ENCODE peak calls at places on chromosomes 11 and 22, in nine cellular contexts. Z is transverse colon; V is neural crest cell; W is upper lobe of right lung; F is breast epithelium; B is adrenal gland; A is CD4-positive, alpha-beta T cell; T is GM12865; G is H1. N is an unnamed sample.

GRCh38 chr11:119361961-119362725 is 15.6 kb upstream of the MFRP start:
- DNase-seq in Z (no peak), V (no peak), W (no peak), F (no peak), B (no peak), A (no peak), T (no peak), G (no peak), N (no peak)

GRCh38 chr11:19604679-19605375 is 107.8 kb upstream of the NAV2 start:
- DNase-seq in Z (no peak), V (no peak), W (no peak), F (no peak), B (no peak), A (no peak), T (no peak), G (no peak), N (no peak)

GRCh38 chr11:121241300-121242176 is 51.0 kb upstream of the SC5D start:
- DNase-seq in Z (no peak), V (no peak), W (no peak), F (no peak), B (no peak), A (no peak), T (no peak), G (no peak), N (no peak)

GRCh38 chr11:132147464-132147863 is 777.0 kb downstream of the NTM start:
- DNase-seq in Z (no peak), V (no peak), W (no peak), F (no peak), B (no peak), A (no peak), T (no peak), G (no peak), N (no peak)

GRCh38 chr22:24190159-24190540 is 8.9 kb downstream of the SUSD2 start:
- DNase-seq in Z (no peak), V (no peak), W (no peak), F (no peak), B (no peak), A (no peak), T (no peak), G (no peak), N (peak)

GRCh38 chr22:46408568-46409506 is 73.3 kb downstream of the TRMU start:
- DNase-seq in Z (no peak), V (no peak), W (no peak), F (no peak), B (no peak), A (no peak), T (no peak), G (no peak), N (no peak)

GRCh38 chr22:29798318-29798717 is 31.1 kb downstream of the UQCR10 start:
- DNase-seq in Z (no peak), V (no peak), W (no peak), F (no peak), B (no peak), A (no peak), T (peak), G (no peak), N (no peak)

GRCh38 chr11:199782-200181 is 6.9 kb downstream of the SCGB1C1 start:
- DNase-seq in Z (peak), V (no peak), W (peak), F (peak), B (peak), A (no peak), T (no peak), G (no peak), N (no peak)

DNA sequence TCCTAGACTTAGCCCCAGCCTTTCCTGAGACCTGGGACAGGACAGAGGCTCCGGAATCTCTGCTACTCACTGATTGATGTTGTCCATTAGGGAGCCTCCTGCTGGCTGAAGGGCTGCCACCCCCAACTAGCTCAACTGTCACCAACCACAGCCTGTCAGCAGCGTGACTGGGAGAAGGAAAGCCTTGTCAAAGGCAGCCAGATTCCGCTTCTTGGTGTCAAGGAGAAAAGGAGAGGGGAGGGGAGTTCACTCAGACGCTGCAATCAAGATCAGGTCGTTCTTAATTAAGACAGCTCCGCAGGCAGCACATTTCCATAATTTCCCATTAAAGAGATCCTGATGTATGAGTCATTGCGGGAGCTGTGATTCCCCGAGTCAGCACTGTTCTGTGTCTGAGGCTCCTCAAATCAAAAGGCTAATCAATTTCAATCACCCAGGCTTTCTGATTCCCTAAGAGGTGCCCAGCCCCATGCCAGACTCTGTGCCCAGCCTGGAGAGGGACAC is 152.8 kb upstream of the ZBED5 start:
- DNase-seq in Z (peak), V (no peak), W (no peak), F (no peak), B (peak), A (no peak), T (peak), G (no peak), N (no peak)
- TF ChIP-seq CTCF in Z (peak), V (peak), W (peak), F (no peak), B (no peak), A (no peak), T (no peak), G (peak), N (no peak)

GRCh38 chr11:88103337-88104206 is 71.7 kb downstream of the RAB38 start:
- DNase-seq in Z (peak), V (peak), W (peak), F (no peak), B (peak), A (no peak), T (peak), G (peak), N (no peak)
- TF ChIP-seq CTCF in Z (peak), V (peak), W (peak), F (no peak), B (peak), A (peak), T (peak), G (peak), N (no peak)

DNA sequence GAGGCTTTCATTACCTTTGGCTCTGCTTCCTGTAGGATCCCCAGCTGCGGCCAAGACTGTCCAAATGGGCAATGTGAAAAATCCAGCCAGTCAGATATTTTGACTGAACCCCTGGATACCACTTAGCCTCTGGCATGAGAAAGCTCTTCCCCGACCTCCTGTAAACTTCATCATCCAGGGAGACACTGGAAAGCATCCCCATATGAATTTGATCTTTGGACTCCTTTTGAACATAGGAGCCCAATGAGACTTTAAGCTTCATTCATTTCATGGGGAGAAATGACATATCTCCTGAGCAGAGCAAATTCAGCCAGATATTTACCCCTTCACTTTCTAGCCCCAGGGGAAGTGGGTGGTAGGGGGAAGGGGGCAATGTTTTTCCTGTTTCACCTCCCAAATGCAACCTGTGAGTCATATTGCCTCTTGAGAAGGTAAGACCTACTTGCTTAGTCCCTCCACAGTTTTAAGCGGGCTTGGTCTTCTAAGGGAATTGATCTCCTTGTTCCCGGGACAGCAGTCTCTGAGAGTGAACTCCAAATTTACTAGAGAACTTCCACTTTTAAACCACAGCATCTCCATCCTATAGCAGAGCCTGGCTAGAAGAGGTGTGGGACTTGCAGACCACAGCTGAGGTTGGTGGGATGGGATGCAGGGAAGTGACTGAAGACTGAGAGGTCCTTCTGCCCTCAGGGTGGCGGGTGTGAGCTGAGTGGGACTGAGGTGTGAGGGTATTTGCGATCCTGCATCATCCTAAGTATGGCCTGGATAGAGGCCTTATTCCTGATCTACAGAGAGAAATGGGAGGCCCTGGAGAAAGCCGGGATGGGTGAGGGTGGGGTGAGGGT is 20.3 kb upstream of the POU2AF1 start:
- DNase-seq in Z (no peak), V (no peak), W (no peak), F (no peak), B (no peak), A (no peak), T (peak), G (no peak), N (no peak)
- TF ChIP-seq CTCF in Z (no peak), V (no peak), W (no peak), F (no peak), B (no peak), A (no peak), T (peak), G (peak), N (no peak)

DNA sequence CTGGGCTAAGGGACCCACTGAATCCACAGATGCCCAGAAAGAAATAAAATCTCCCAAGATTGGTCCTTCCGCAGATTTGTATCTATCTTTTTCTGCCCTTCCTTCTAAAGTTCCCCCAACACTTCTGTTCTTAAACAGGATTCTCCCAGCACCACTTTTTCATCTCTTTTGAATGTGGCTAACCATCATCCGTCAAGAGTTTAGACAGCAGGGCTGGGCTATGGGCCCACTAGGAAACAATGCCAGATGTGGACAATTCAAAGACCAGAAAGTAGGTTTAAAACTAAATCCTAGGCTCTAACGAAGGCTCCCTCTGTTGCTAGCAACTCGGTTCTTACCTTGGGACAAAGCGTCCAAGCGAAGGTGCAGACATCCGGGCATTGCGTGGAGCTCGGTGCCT is 100.0 kb downstream of the AMBRA1 start:
- DNase-seq in Z (no peak), V (no peak), W (no peak), F (no peak), B (no peak), A (no peak), T (no peak), G (no peak), N (no peak)
- TF ChIP-seq CTCF in Z (no peak), V (no peak), W (no peak), F (no peak), B (no peak), A (no peak), T (no peak), G (no peak), N (no peak)

DNA sequence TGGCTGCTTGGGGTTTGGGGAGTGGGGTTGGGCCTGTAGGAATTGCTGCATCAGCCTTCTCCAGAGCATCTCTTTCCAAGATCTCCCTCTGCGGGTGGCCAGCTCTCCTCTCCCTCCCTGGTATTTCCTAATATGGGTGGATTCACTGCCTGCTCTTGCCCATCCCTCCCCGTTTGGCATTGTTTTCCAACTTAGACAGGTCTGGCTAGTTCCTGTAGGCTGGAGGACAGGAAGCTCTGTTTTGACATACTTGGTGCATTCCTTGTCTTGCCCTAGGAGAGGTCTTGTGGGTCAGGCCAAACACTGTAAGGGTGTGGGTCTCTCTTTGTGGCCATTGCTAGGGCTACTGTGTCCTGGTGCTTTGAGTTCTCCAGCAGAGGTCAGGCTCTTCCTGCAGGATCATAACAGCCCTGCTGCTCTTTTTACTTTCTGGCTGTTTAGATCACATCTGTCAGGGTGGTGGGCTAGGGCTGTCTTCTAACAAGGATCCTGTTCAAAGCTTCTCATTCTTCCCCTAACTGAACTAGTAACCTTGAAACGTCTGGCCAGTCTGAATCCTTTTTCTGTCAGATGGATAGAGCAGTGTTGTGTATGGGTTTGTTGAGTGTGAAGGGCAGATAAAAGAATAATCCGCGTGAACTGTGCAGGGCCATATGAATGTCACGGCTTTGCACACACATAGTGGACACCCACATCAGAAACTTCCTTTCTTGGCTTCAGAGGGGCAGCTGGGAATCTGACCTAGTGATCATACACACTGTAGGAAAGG is 18.3 kb upstream of the MICALL1 start:
- DNase-seq in Z (no peak), V (no peak), W (no peak), F (peak), B (peak), A (no peak), T (no peak), G (no peak), N (no peak)
- TF ChIP-seq CTCF in Z (no peak), V (peak), W (peak), F (peak), B (peak), A (no peak), T (no peak), G (peak), N (no peak)

GRCh38 chr22:22432479-22432878 is 76.1 kb downstream of the ZNF280B start:
- DNase-seq in Z (no peak), V (no peak), W (no peak), F (no peak), B (no peak), A (no peak), T (no peak), G (no peak), N (no peak)

GRCh38 chr22:22429374-22430108 is 79.0 kb downstream of the ZNF280B start:
- DNase-seq in Z (no peak), V (no peak), W (no peak), F (no peak), B (no peak), A (no peak), T (no peak), G (no peak), N (no peak)

GRCh38 chr22:22432937-22433336 is 75.6 kb downstream of the ZNF280B start:
- DNase-seq in Z (no peak), V (no peak), W (no peak), F (no peak), B (no peak), A (no peak), T (no peak), G (no peak), N (no peak)

GRCh38 chr22:22433770-22434169 is 74.8 kb downstream of the ZNF280B start:
- DNase-seq in Z (peak), V (no peak), W (no peak), F (no peak), B (no peak), A (no peak), T (no peak), G (no peak), N (no peak)

GRCh38 chr22:22431271-22432220 is 77.0 kb downstream of the ZNF280B start:
- DNase-seq in Z (peak), V (peak), W (no peak), F (no peak), B (peak), A (peak), T (peak), G (no peak), N (peak)
- TF ChIP-seq CTCF in Z (peak), V (peak), W (peak), F (peak), B (peak), A (peak), T (peak), G (peak), N (no peak)

DNA sequence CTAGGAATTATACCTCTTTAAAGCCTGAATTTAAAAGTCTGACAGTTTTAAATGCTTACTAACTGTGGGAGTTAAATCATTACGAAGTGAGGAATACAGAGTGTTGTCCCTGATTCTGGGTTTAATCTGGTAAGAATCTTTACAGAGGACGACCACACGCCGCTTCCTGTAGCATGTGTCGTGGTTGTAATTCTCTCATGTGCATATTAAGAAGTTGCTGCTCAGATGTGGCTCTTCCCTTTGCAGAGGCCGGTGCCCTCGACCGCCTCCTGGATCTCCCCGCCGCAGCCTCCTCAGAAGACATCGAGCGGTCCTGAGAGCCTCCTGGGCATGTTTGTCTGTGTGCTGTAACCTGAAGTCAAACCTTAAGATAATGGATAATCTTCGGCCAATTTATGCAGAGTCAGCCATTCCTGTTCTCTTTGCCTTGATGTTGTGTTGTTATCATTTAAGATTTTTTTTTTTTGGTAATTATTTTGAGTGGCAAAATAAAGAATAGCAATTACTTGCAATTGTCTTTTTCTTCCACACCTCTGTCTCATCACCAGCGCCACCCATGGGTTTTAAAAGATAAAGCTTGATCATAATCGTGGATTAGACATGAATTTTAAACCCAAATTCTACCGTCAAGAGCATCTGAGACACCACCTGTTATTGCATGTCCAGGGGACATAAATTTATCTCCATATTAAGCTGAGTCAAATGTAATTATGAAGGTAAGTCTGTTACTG is 6.5 kb downstream of the GAL start:
- DNase-seq in Z (no peak), V (no peak), W (no peak), F (no peak), B (no peak), A (no peak), T (no peak), G (no peak), N (no peak)
- TF ChIP-seq CTCF in Z (no peak), V (no peak), W (no peak), F (no peak), B (no peak), A (no peak), T (no peak), G (no peak), N (no peak)

DNA sequence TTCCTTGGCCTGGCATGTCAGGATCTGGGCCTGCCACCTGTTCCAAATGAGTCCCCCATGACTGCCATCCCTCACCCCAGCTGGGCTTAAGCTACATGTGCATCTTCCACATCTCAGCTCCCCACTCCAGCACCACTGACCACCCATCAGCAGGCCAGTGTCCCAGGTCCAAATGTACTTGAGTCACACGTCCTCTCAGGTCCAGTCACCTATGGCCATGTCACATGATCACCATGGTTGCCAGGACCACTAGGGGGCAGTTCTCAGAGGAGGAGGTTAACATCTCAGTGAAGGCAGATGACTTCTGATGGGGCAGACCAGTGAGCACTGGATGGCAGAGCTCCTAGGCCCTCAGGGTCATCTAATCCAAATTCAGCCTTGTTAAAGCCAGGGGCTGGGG is 41.9 kb upstream of the WNT11 start:
- DNase-seq in Z (no peak), V (no peak), W (no peak), F (no peak), B (no peak), A (no peak), T (peak), G (no peak), N (no peak)
- TF ChIP-seq CTCF in Z (no peak), V (peak), W (peak), F (no peak), B (no peak), A (no peak), T (peak), G (peak), N (no peak)

DNA sequence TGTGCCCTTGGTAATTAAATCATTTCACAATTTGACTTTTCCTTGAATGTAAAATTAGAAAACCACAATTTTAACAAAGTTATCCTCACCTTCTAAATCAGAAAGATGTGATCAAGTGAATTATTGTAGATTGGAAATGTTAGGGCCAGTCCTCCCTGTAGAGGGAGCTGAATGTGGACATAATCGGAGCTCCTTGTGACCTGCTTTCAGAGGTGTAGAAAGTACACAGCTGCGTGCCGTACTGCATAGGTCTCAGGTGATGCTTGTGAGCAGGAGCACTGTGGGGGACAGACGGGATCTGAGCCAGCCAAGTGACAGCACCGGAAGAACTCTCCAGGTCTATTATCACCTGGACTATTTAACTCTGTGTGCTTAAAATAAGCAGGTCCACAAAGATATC is 338.0 kb downstream of the AASDHPPT start:
- DNase-seq in Z (no peak), V (no peak), W (no peak), F (no peak), B (no peak), A (no peak), T (no peak), G (no peak), N (no peak)
- TF ChIP-seq CTCF in Z (no peak), V (no peak), W (no peak), F (no peak), B (no peak), A (no peak), T (no peak), G (no peak), N (no peak)